ENCODE peak calls at places on chromosomes 2 and 18, in nine cellular contexts. Z is GM19239; I is fibroblast of the aortic adventitia; K is A673; A is effector CD4-positive, alpha-beta T cell; C is SHP77; T is NCI-H510A treated with DMSO at 0.1 percent for 48 hours; L is KBM-7; S is endodermal cell. W is an unnamed sample.
A peak's percentile ranks its signal among the peaks of the same experiment; 100 is the strongest.

GRCh38 chr2:30422437-30422805 is 24.6 kb upstream of the LCLAT1 start:
- DNase-seq in Z (no peak), I (no peak), K (peak; percentile 82), A (peak; percentile 56), C (no peak), T (no peak), L (no peak), S (no peak), W (peak; percentile 93)

GRCh38 chr2:72204156-72204781 is 56.6 kb upstream of the CYP26B1 start:
- DNase-seq in Z (no peak), I (peak; percentile 72), K (no peak), A (no peak), C (no peak), T (no peak), L (no peak), S (no peak), W (no peak)

GRCh38 chr18:59748628-59749360 is 51.6 kb upstream of the CCBE1 start:
- DNase-seq in Z (no peak), I (peak; percentile 84), K (no peak), A (no peak), C (no peak), T (no peak), L (no peak), S (no peak), W (no peak)

GRCh38 chr2:231711677-231712461 is 3.5 kb downstream of the PTMA start:
- DNase-seq in Z (no peak), I (no peak), K (no peak), A (peak; percentile 26), C (no peak), T (no peak), L (no peak), S (no peak), W (no peak)

GRCh38 chr2:209694748-209695147 is 76.9 kb upstream of the UNC80 start:
- DNase-seq in Z (no peak), I (no peak), K (no peak), A (no peak), C (no peak), T (no peak), L (no peak), S (no peak), W (no peak)

GRCh38 chr2:64478036-64478435 is 24.1 kb downstream of the LGALSL start:
- DNase-seq in Z (no peak), I (no peak), K (no peak), A (no peak), C (no peak), T (no peak), L (no peak), S (no peak), W (no peak)

GRCh38 chr2:207887570-207887969 is 117.9 kb upstream of the FZD5 start:
- DNase-seq in Z (no peak), I (no peak), K (no peak), A (no peak), C (no peak), T (no peak), L (no peak), S (no peak), W (no peak)

GRCh38 chr18:8469793-8470192 is 139.4 kb upstream of the RAB12 start:
- DNase-seq in Z (no peak), I (peak; percentile 64), K (no peak), A (no peak), C (no peak), T (no peak), L (no peak), S (no peak), W (no peak)

GRCh38 chr2:23393722-23394121 is 8.7 kb downstream of the KLHL29 start:
- DNase-seq in Z (no peak), I (no peak), K (no peak), A (no peak), C (no peak), T (no peak), L (no peak), S (no peak), W (no peak)

GRCh38 chr2:235928751-235929370 is 239.3 kb downstream of the GBX2 start:
- DNase-seq in Z (no peak), I (no peak), K (no peak), A (no peak), C (no peak), T (no peak), L (no peak), S (peak; percentile 30), W (no peak)

GRCh38 chr18:48023334-48024008 is 93.0 kb upstream of the SMAD2 start:
- DNase-seq in Z (no peak), I (peak; percentile 89), K (peak; percentile 30), A (no peak), C (peak; percentile 86), T (peak; percentile 47), L (peak; percentile 76), S (peak; percentile 87), W (peak; percentile 81)

GRCh38 chr2:113203217-113203530 is 29.4 kb downstream of the PSD4 start:
- DNase-seq in Z (no peak), I (peak; percentile 38), K (no peak), A (no peak), C (no peak), T (no peak), L (no peak), S (no peak), W (no peak)

GRCh38 chr2:204250692-204251091 is 294.6 kb upstream of the PARD3B start:
- DNase-seq in Z (no peak), I (no peak), K (no peak), A (no peak), C (no peak), T (no peak), L (no peak), S (no peak), W (no peak)

GRCh38 chr2:230908094-230908594 is 16.9 kb downstream of the GPR55 start:
- DNase-seq in Z (no peak), I (no peak), K (no peak), A (no peak), C (no peak), T (peak; percentile 83), L (no peak), S (peak; percentile 39), W (no peak)

GRCh38 chr18:7617738-7618422 is 50.8 kb downstream of the PTPRM start:
- DNase-seq in Z (no peak), I (peak; percentile 93), K (no peak), A (no peak), C (no peak), T (no peak), L (no peak), S (no peak), W (no peak)

GRCh38 chr2:149908731-149909690 is 321.4 kb upstream of the MMADHC start:
- DNase-seq in Z (no peak), I (peak; percentile 67), K (no peak), A (no peak), C (no peak), T (no peak), L (no peak), S (no peak), W (peak; percentile 12)

GRCh38 chr2:144183744-144184143 is 336.2 kb downstream of the ZEB2 start:
- DNase-seq in Z (peak; percentile 17), I (no peak), K (no peak), A (peak; percentile 63), C (no peak), T (no peak), L (no peak), S (no peak), W (peak; percentile 69)

GRCh38 chr2:175418224-175418843 is 236.8 kb upstream of the ATP5MC3 start:
- DNase-seq in Z (no peak), I (no peak), K (no peak), A (no peak), C (no peak), T (no peak), L (no peak), S (no peak), W (peak; percentile 92)

GRCh38 chr18:55420665-55420964 is 167.4 kb downstream of the TCF4 start:
- DNase-seq in Z (no peak), I (no peak), K (no peak), A (no peak), C (no peak), T (no peak), L (peak; percentile 48), S (no peak), W (no peak)

GRCh38 chr2:8494589-8494988 is 187.3 kb upstream of the ID2 start:
- DNase-seq in Z (no peak), I (no peak), K (no peak), A (no peak), C (peak; percentile 61), T (peak; percentile 24), L (no peak), S (no peak), W (no peak)

GRCh38 chr18:10482985-10483949 is 28.8 kb downstream of the APCDD1 start:
- DNase-seq in Z (peak; percentile 41), I (no peak), K (no peak), A (no peak), C (no peak), T (no peak), L (peak; percentile 25), S (no peak), W (peak; percentile 36)

GRCh38 chr2:56474412-56475158 is 290.8 kb downstream of the CCDC85A start:
- DNase-seq in Z (no peak), I (peak; percentile 31), K (peak; percentile 38), A (no peak), C (peak; percentile 66), T (peak; percentile 8), L (no peak), S (no peak), W (peak; percentile 71)

GRCh38 chr18:31694297-31694696 is 9.9 kb upstream of the B4GALT6 start:
- DNase-seq in Z (no peak), I (no peak), K (no peak), A (no peak), C (no peak), T (no peak), L (no peak), S (no peak), W (no peak)

GRCh38 chr2:37698931-37699481 is 27.6 kb upstream of the CDC42EP3 start:
- DNase-seq in Z (no peak), I (peak; percentile 49), K (no peak), A (no peak), C (no peak), T (no peak), L (no peak), S (no peak), W (no peak)

GRCh38 chr2:240256704-240257637 is 116.5 kb upstream of the OTOS start:
- DNase-seq in Z (no peak), I (no peak), K (no peak), A (no peak), C (no peak), T (no peak), L (no peak), S (peak; percentile 40), W (no peak)

GRCh38 chr2:216596986-216597509 is 36.2 kb upstream of the IGFBP2 start:
- DNase-seq in Z (no peak), I (no peak), K (peak; percentile 90), A (no peak), C (no peak), T (no peak), L (no peak), S (no peak), W (no peak)

GRCh38 chr18:32393407-32393806 is 77.3 kb downstream of the GAREM1 start:
- DNase-seq in Z (no peak), I (no peak), K (no peak), A (no peak), C (no peak), T (no peak), L (no peak), S (no peak), W (no peak)

GRCh38 chr2:126885701-126886121 is 13.0 kb upstream of the TEX51 start:
- DNase-seq in Z (no peak), I (peak; percentile 33), K (no peak), A (no peak), C (no peak), T (no peak), L (no peak), S (peak; percentile 66), W (no peak)

GRCh38 chr2:227163998-227164744 is at the start of the genes COL4A3 and COL4A4:
- DNase-seq in Z (peak; percentile 20), I (peak; percentile 18), K (peak; percentile 28), A (no peak), C (no peak), T (peak; percentile 68), L (no peak), S (peak; percentile 81), W (no peak)

GRCh38 chr2:225842939-225843338 is 443.4 kb downstream of the NYAP2 start:
- DNase-seq in Z (no peak), I (peak; percentile 26), K (peak; percentile 14), A (no peak), C (no peak), T (no peak), L (no peak), S (no peak), W (no peak)

GRCh38 chr2:42141687-42142475 is 27.3 kb upstream of the EML4 start:
- DNase-seq in Z (no peak), I (peak; percentile 98), K (peak; percentile 98), A (no peak), C (peak; percentile 68), T (peak; percentile 89), L (peak; percentile 65), S (peak; percentile 79), W (peak; percentile 65)

W was measured in OCI-M1.